ENCODE peak calls at places on chromosomes 13 and 19, in nine cellular contexts. U is mucosa of descending colon, I is kidney, Q is Panc1, J is BJ, R is fibroblast of mammary gland, T is upper lobe of right lung, V is heart right ventricle, X is BE2C. Y is an unnamed sample.

GRCh38 chr13:45658586-45659235 is 43.2 kb upstream of the ERICH6B start:
- DNase-seq in U (no peak), I (no peak), Q (no peak), J (peak), R (peak), T (no peak), V (no peak), X (no peak), Y (peak)

GRCh38 chr19:1172353-1173159 is 1.5 kb downstream of the SBNO2 start:
- DNase-seq in U (peak), I (peak), Q (no peak), J (no peak), R (peak), T (peak), V (peak), X (no peak), Y (no peak)

GRCh38 chr13:111900390-111901180 is 166.4 kb upstream of the SOX1 start:
- DNase-seq in U (no peak), I (no peak), Q (no peak), J (no peak), R (no peak), T (no peak), V (no peak), X (no peak), Y (no peak)

GRCh38 chr19:11064831-11065303 is 24.4 kb upstream of the LDLR start:
- DNase-seq in U (no peak), I (no peak), Q (no peak), J (no peak), R (peak), T (no peak), V (no peak), X (no peak), Y (no peak)

GRCh38 chr19:32010071-32010470 is 335.3 kb upstream of the ZNF507 start:
- DNase-seq in U (no peak), I (no peak), Q (no peak), J (no peak), R (no peak), T (no peak), V (no peak), X (no peak), Y (no peak)

GRCh38 chr13:75685239-75685697 is 49.1 kb downstream of the LMO7 start:
- DNase-seq in U (no peak), I (no peak), Q (no peak), J (peak), R (peak), T (no peak), V (no peak), X (no peak), Y (peak)

GRCh38 chr13:19601749-19602725 is 31.4 kb upstream of the MPHOSPH8 start:
- DNase-seq in U (peak), I (peak), Q (no peak), J (no peak), R (peak), T (peak), V (peak), X (peak), Y (no peak)

GRCh38 chr13:113832204-113832603 is 31.7 kb downstream of the GAS6 start:
- DNase-seq in U (no peak), I (peak), Q (no peak), J (no peak), R (no peak), T (no peak), V (no peak), X (no peak), Y (no peak)

DNA sequence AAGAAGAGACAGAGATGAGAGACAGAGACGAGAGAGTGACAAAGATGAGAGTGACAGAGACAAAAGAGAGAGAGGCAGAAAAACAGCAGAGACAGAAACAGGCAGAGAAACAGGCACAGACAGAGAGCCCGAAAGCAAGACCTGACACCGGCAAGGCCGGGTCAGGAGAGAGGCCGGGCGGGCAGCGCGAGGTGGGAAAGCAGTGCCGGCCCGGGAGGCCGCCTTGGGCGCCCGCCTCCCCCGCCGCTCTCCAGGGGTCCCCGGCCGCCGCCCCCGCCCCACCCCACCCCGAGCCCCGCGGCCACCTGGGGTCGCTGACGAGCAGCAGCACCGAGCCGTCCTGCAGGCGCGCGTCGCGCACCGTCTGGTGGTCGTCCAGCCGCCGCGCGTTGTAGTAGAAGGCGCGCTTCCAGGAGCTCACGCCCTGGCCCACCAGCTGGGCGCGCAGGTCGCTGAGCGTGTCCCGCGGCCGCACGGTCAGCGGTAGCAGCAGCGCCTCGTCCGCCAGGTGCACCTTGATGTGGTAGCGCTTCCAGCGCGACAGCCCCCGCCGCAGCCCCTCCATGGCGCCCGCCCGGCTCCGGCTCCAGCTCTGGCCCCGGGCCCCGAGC is at the start of gene TINCR:
- DNase-seq in U (no peak), I (no peak), Q (no peak), J (no peak), R (no peak), T (no peak), V (no peak), X (peak), Y (no peak)
- H3K4me3 ChIP-seq in U (peak), I (no peak), Q (peak), J (peak), R (no peak), T (peak), V (no peak), X (no peak), Y (no peak)

GRCh38 chr13:99969934-99970760 is 1.4 kb downstream of the ZIC5 start:
- DNase-seq in U (no peak), I (peak), Q (no peak), J (no peak), R (peak), T (no peak), V (no peak), X (peak), Y (no peak)
- TF ChIP-seq CTCF in U (no peak), I (no peak), Q (no peak), J (no peak), R (no peak), T (no peak), V (no peak), X (no peak), Y (no peak)

DNA sequence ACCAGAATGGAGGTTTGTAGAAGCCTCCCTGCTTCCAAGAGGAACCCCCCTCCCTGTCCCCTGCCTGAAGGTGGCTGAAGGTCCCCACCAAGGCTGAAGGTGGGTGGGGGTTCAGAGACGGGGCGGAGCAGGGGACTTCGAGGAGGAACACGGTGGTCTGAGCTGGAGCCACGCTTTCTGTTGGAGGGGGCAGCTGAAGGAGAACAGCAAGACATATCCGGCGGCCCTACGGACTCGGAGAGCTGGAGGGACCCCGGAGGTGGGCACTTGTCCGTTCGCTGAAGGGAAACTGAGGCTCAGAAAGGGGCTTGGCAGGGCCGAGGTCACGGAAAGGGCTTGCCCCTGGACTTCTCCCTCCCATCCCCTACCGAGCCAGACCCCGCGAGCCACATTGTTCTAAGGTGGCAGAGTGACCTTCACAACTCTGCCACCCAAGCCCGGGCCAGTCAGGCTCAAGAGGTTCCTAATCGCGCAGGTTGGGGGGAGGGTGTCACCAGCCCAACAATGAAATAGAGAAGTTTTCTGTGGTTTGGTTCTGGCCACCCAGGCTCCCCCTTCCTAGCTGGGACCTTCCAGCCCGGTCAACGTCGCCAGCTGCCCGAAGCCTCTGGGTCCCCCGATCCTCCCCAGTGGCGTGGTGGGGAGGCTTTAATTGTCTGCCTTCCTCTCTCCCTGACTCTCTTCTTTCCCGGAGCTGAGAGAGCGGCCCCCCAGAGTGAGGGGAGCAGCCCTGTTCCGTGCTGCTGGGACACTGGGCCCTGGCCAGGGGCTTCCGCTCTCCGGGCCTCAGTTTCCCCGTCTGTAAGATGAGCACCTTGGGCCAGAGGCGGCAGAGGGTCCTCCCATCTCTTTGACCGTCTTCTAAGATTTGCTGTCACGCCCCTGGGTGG is 15.5 kb upstream of the KCNN1 start:
- DNase-seq in U (no peak), I (no peak), Q (no peak), J (no peak), R (no peak), T (no peak), V (no peak), X (no peak), Y (no peak)
- H3K4me3 ChIP-seq in U (no peak), I (no peak), Q (peak), J (no peak), R (no peak), T (no peak), V (no peak), X (peak), Y (no peak)

DNA sequence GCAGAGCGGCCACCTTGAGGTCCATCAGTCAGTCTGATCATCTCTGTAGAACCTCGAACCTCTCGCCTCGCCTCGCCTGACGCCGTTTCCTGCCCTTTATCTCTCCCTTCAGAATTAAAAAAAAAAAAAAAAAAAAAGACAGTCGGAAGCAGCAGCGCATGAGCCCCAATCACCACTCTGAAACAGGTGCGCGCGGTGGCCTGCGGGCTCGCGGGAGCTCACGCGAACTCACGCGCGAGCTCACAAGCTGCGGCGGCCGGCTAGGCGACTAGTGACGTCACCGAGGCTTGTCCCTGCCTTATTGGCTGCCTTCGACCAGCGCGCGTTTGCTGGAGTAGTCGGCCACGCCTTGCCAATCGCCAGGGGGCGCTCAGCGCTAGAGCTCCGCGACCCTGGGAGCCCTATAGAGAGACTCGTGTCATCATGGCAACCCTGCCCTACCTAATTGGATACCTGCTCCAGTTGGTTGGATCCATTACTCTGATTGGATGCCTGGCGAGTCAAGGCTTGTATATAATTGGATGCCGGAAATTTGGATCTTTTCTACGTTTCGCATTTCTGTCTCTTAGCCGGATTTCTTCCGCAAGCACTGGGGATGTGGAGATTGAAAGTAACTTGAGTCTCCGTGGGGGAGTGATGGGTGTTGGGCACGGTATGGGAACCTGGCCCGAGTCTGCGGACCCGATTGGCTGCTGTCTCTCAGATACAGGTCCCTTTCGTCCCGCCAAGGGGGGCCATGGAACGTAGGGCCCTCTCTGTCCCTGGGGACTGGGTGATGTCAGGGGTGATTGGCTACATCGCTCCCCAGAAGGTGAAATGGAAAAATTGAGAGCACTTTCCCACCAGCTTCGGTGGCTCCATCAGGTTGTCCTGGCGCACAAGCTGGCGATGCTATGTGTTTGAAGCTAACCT is 31.6 kb downstream of the SYT3 start:
- DNase-seq in U (peak), I (peak), Q (no peak), J (no peak), R (peak), T (peak), V (peak), X (peak), Y (no peak)
- TF ChIP-seq CTCF in U (no peak), I (peak), Q (peak), J (peak), R (peak), T (peak), V (peak), X (peak), Y (peak)

DNA sequence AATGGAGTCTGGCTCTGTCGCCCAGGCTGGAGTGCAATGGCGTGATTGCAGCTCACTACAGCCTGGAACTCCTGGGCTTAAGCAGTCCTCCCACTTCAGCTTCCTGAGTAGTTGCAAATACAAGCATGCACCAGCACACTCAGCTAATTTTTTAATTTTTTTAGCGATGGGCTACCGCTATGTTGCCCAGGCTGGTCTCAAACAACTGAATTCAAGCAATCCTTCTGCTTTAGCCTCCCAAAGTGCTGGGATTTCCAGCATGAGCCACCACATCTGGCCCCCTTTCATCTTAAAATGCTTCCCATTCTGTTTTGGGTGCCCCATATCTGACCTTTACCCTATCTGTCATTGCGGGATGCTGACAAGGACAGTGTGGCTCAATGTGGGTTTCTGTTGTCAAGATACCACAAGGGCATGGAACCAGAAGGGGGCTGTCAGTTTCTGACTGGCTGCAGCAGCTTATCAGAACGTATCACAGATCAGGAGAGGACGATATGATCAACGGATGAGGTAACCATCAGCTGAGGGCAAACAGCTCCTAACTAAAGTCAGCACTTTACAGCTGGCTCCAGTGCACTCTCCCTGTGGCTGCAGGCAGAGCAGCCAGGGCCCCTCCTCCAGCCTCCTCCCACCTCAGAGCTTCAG is 32.4 kb downstream of the GPR42 start:
- DNase-seq in U (no peak), I (no peak), Q (no peak), J (no peak), R (no peak), T (no peak), V (no peak), X (no peak), Y (no peak)
- H3K4me3 ChIP-seq in U (no peak), I (no peak), Q (no peak), J (no peak), R (no peak), T (no peak), V (no peak), X (no peak), Y (no peak)

GRCh38 chr19:19316082-19316481 is 4.2 kb downstream of the SUGP1 start:
- DNase-seq in U (no peak), I (no peak), Q (no peak), J (no peak), R (no peak), T (no peak), V (no peak), X (no peak), Y (no peak)

GRCh38 chr19:19321143-19321577 is 531 bp downstream of the MAU2 start:
- DNase-seq in U (no peak), I (no peak), Q (no peak), J (no peak), R (peak), T (no peak), V (no peak), X (no peak), Y (no peak)

GRCh38 chr19:19319725-19320361 is 466 bp downstream of the SUGP1 start:
- DNase-seq in U (peak), I (no peak), Q (no peak), J (no peak), R (peak), T (no peak), V (no peak), X (no peak), Y (no peak)

GRCh38 chr19:19320362-19321142 is at the start of the genes MAU2 and SUGP1:
- DNase-seq in U (peak), I (peak), Q (peak), J (peak), R (peak), T (peak), V (peak), X (peak), Y (peak)

DNA sequence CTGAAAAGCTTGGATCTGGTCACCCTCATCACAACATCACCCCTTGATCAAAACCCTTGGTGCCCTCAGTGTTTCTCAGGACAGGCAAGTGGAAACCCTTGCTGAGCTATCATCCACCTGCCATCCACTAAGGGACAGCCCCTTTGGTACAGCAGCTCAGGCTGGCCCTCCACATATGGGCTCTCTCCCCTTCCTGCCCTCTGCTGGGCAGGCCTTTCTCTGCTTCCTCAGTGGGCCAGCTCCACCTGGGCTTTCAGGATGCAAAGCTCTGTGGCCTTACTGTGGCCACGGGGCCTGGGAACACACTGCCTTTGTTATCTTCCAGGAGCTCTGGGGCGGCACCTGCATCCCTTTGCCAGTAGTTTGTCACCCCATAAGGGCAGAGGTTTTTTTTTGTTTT is 4.9 kb downstream of the SUGP1 start:
- DNase-seq in U (no peak), I (no peak), Q (no peak), J (no peak), R (no peak), T (no peak), V (no peak), X (no peak), Y (no peak)
- TF ChIP-seq CTCF in U (no peak), I (no peak), Q (no peak), J (no peak), R (no peak), T (no peak), V (no peak), X (no peak), Y (no peak)

DNA sequence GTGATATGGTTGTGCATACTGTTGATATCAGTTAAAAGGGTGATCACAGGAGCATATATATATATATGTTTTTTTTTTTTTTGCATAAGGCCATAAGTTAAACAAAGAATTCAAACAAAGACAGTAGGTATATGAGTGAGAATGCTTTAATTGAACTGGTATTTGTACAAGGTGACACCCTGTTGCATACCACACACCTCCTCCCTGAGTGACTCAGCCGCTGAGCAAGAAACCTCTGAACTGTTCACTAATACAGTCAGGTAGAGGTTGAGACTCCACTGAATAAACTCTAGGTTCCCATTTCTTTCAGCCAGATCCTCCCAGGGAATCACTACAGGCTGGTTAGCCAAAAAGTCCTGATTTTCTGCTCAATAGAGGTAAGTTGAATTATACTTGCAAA is at the start of gene SCEL:
- DNase-seq in U (no peak), I (no peak), Q (no peak), J (no peak), R (no peak), T (no peak), V (no peak), X (no peak), Y (no peak)
- H3K4me3 ChIP-seq in U (no peak), I (no peak), Q (no peak), J (no peak), R (no peak), T (peak), V (no peak), X (no peak), Y (no peak)

GRCh38 chr13:84648069-84648640 is 765.9 kb upstream of the SLITRK1 start:
- DNase-seq in U (no peak), I (no peak), Q (no peak), J (no peak), R (peak), T (no peak), V (no peak), X (no peak), Y (no peak)
- TF ChIP-seq CTCF in U (no peak), I (no peak), Q (no peak), J (peak), R (no peak), T (no peak), V (peak), X (no peak), Y (peak)

GRCh38 chr19:13795595-13796300 is 505 bp downstream of the ZSWIM4 start:
- DNase-seq in U (no peak), I (no peak), Q (no peak), J (no peak), R (no peak), T (peak), V (no peak), X (no peak), Y (no peak)

GRCh38 chr19:13794752-13795589 is at the start of gene ZSWIM4:
- DNase-seq in U (peak), I (peak), Q (peak), J (peak), R (peak), T (peak), V (peak), X (peak), Y (peak)

GRCh38 chr19:13797870-13798269 is 2.6 kb downstream of the ZSWIM4 start:
- DNase-seq in U (no peak), I (no peak), Q (no peak), J (peak), R (peak), T (no peak), V (no peak), X (no peak), Y (peak)

GRCh38 chr19:13796301-13797057 is 1.2 kb downstream of the ZSWIM4 start:
- DNase-seq in U (peak), I (peak), Q (no peak), J (peak), R (peak), T (peak), V (peak), X (no peak), Y (peak)

DNA sequence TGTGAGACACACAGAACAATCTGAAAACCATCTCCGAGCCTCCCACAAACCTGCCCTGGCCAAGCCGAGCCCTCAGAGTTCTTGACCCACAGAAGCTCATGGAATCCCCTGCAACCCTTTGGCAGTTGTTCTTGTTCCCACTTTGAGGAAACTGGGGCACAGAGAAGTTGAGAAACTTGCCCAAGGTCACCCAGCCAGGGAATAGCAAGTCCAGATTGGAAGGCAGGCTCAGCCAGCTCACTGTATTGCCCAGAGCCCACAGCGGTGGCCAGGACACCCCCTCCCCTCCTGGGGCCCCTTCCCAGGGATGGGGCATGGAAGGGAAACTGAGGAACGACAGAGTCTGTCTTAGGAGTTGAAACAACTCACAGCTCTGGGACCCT is 1.8 kb downstream of the ZSWIM4 start:
- DNase-seq in U (no peak), I (no peak), Q (no peak), J (no peak), R (no peak), T (no peak), V (no peak), X (no peak), Y (no peak)
- H3K4me3 ChIP-seq in U (no peak), I (peak), Q (peak), J (peak), R (peak), T (peak), V (peak), X (no peak), Y (peak)

GRCh38 chr19:15948223-15949058 is at the start of gene OR10H4:
- DNase-seq in U (no peak), I (no peak), Q (no peak), J (no peak), R (no peak), T (no peak), V (no peak), X (no peak), Y (no peak)
- TF ChIP-seq CTCF in U (no peak), I (no peak), Q (no peak), J (no peak), R (no peak), T (no peak), V (no peak), X (no peak), Y (no peak)